ENCODE peak calls at places on chromosomes 6 and 20, in eight cellular contexts. P is heart right ventricle, R is SHP77, F is astrocyte, D is prostate gland, Z is head of caudate nucleus, C is natural killer cell, E is HEK293T. J is an unnamed sample.

GRCh38 chr6:11367638-11368199 is 135.3 kb upstream of the NEDD9 start:
- DNase-seq in R (no peak), F (no peak), D (no peak), C (no peak), P (no peak), Z (no peak), E (no peak), J (no peak)

GRCh38 chr6:157392927-157393666 is 12.1 kb downstream of the ZDHHC14 start:
- DNase-seq in C (no peak), P (no peak), D (no peak), E (no peak), Z (no peak), R (no peak), F (peak), J (no peak)

GRCh38 chr20:11186301-11187008 is 512.7 kb upstream of the JAG1 start:
- DNase-seq in F (peak), D (no peak), Z (no peak), E (no peak), C (no peak), R (no peak), P (no peak), J (no peak)

GRCh38 chr6:90466191-90466940 is 120.5 kb downstream of the MAP3K7 start:
- DNase-seq in Z (peak), C (no peak), R (no peak), F (peak), P (no peak), D (no peak), E (no peak), J (no peak)

GRCh38 chr6:81169166-81169565 is 583.3 kb downstream of the TENT5A start:
- DNase-seq in R (no peak), F (peak), Z (no peak), E (no peak), C (no peak), P (no peak), D (no peak), J (no peak)

GRCh38 chr6:26055670-26056582 is 31.3 kb upstream of the HFE start:
- DNase-seq in R (peak), F (peak), Z (peak), P (peak), C (peak), D (peak), E (peak), J (peak)

GRCh38 chr6:15855311-15855710 is 192.5 kb upstream of the DTNBP1 start:
- DNase-seq in F (no peak), R (no peak), D (no peak), Z (no peak), E (no peak), P (no peak), C (no peak), J (no peak)

GRCh38 chr6:14089224-14089623 is 28.3 kb upstream of the CD83 start:
- DNase-seq in C (no peak), Z (no peak), F (no peak), D (no peak), R (no peak), E (no peak), P (no peak), J (no peak)

GRCh38 chr6:37495199-37495913 is 4.3 kb downstream of the CCDC167 start:
- DNase-seq in P (no peak), F (no peak), E (no peak), D (no peak), Z (no peak), C (no peak), R (peak), J (no peak)

GRCh38 chr6:13615802-13616140 is 636 bp downstream of the NOL7 start:
- DNase-seq in P (peak), Z (peak), C (peak), F (peak), R (no peak), D (peak), E (peak), J (peak)

GRCh38 chr6:40788661-40789111 is 201.5 kb upstream of the LRFN2 start:
- DNase-seq in R (no peak), Z (no peak), D (no peak), E (no peak), C (peak), P (no peak), F (peak), J (no peak)

J was measured in B cell.